ENCODE peak calls at places on chromosomes 1 and 21, in eight cellular contexts. V, F, Q, M, I, L, Z and E are unnamed samples.

GRCh38 chr21:41364308-41364707 is 2.5 kb downstream of the MX2 start:
- DNase-seq in V (no peak), Z (no peak), Q (no peak), M (no peak), L (no peak), F (no peak), I (no peak), E (no peak)

GRCh38 chr1:202915146-202915545 is 11.9 kb downstream of the KLHL12 start:
- DNase-seq in M (no peak), Q (no peak), V (no peak), L (no peak), I (no peak), F (no peak), Z (no peak), E (no peak)

GRCh38 chr1:40316595-40317393 is at the start of gene COL9A2:
- DNase-seq in Z (peak; percentile 36), I (peak; percentile 55), L (no peak), F (no peak), V (peak; percentile 45), Q (no peak), M (peak; percentile 46), E (peak; percentile 75)

GRCh38 chr21:29642551-29643245 is 297.1 kb downstream of the GRIK1 start:
- DNase-seq in F (no peak), M (no peak), Z (no peak), L (no peak), I (no peak), Q (no peak), V (no peak), E (no peak)

GRCh38 chr1:85743814-85744213 is 35.6 kb upstream of the ZNHIT6 start:
- DNase-seq in L (no peak), I (no peak), V (no peak), F (no peak), Z (no peak), Q (no peak), M (no peak), E (no peak)

GRCh38 chr1:36008546-36009197 is 75.2 kb upstream of the TEKT2 start:
- DNase-seq in I (no peak), Q (peak; percentile 93), Z (no peak), V (no peak), L (no peak), M (no peak), F (no peak), E (no peak)

GRCh38 chr1:225655509-225656258 is 2.8 kb upstream of the ENAH start:
- DNase-seq in V (peak; percentile 68), M (peak; percentile 26), Z (no peak), F (peak; percentile 74), I (no peak), L (peak; percentile 47), Q (peak; percentile 96), E (no peak)

GRCh38 chr1:157091668-157092273 is 7.8 kb downstream of the ETV3L start:
- DNase-seq in L (no peak), M (no peak), F (no peak), Q (no peak), I (no peak), Z (no peak), V (no peak), E (no peak)

GRCh38 chr1:21295059-21295401 is 4.8 kb upstream of the ECE1 start:
- DNase-seq in V (no peak), F (no peak), M (no peak), L (no peak), I (no peak), Q (peak; percentile 75), Z (no peak), E (no peak)

GRCh38 chr1:174413632-174414031 is 34.1 kb upstream of the GPR52 start:
- DNase-seq in M (no peak), I (no peak), F (peak; percentile 96), L (no peak), V (no peak), Q (peak; percentile 45), Z (peak; percentile 4), E (no peak)

GRCh38 chr1:225834417-225835329 is 24.7 kb downstream of the EPHX1 start:
- DNase-seq in Q (peak; percentile 8), F (no peak), Z (no peak), I (no peak), M (peak; percentile 44), L (peak; percentile 75), V (peak; percentile 74), E (no peak)

GRCh38 chr21:35911412-35912191 is 148.7 kb downstream of the SETD4 start:
- DNase-seq in V (no peak), M (no peak), L (no peak), F (no peak), Z (no peak), Q (no peak), I (no peak), E (no peak)

GRCh38 chr1:218341325-218341724 is 3.8 kb upstream of the TGFB2 start:
- DNase-seq in L (no peak), I (no peak), Q (no peak), Z (no peak), F (no peak), V (no peak), M (no peak), E (no peak)

GRCh38 chr1:41394918-41395598 is 33.8 kb downstream of the FOXO6 start:
- DNase-seq in I (no peak), L (no peak), M (no peak), V (no peak), Q (no peak), Z (no peak), F (no peak), E (no peak)

GRCh38 chr1:199759268-199759724 is 268.2 kb upstream of the NR5A2 start:
- DNase-seq in V (no peak), Z (no peak), L (no peak), Q (peak; percentile 85), F (no peak), M (no peak), I (no peak), E (no peak)

GRCh38 chr1:7475691-7476090 is 295.4 kb upstream of the VAMP3 start:
- DNase-seq in Z (no peak), L (no peak), I (no peak), M (no peak), Q (no peak), F (no peak), V (no peak), E (no peak)

GRCh38 chr1:117685936-117686806 is 80.3 kb downstream of the TENT5C start:
- DNase-seq in M (no peak), Q (no peak), Z (no peak), V (no peak), F (no peak), L (peak; percentile 41), I (no peak), E (no peak)

GRCh38 chr1:184759651-184760050 is 5.0 kb upstream of the EDEM3 start:
- DNase-seq in Q (no peak), V (no peak), Z (no peak), M (no peak), L (no peak), F (peak; percentile 52), I (no peak), E (no peak)

GRCh38 chr1:173202430-173203145 is 4.5 kb downstream of the TNFSF4 start:
- DNase-seq in Z (peak; percentile 29), V (no peak), F (peak; percentile 75), M (no peak), L (no peak), I (no peak), Q (peak; percentile 59), E (no peak)

GRCh38 chr21:42670884-42671283 is 17.5 kb downstream of the PDE9A start:
- DNase-seq in Q (no peak), M (no peak), Z (no peak), F (no peak), I (no peak), L (no peak), V (no peak), E (no peak)

GRCh38 chr1:98327151-98327918 is 334.2 kb upstream of the SNX7 start:
- DNase-seq in Q (no peak), Z (no peak), M (no peak), F (no peak), L (no peak), V (no peak), I (no peak), E (no peak)

GRCh38 chr1:223512016-223512415 is 118.8 kb downstream of the CCDC185 start:
- DNase-seq in L (no peak), Q (no peak), M (no peak), I (no peak), F (no peak), Z (no peak), V (no peak), E (no peak)

GRCh38 chr1:70360321-70360720 is 5.8 kb upstream of the ANKRD13C start:
- DNase-seq in L (no peak), V (no peak), Q (no peak), Z (no peak), M (no peak), F (peak; percentile 13), I (no peak), E (no peak)

GRCh38 chr1:18934205-18935000 is 22.1 kb downstream of the IFFO2 start:
- DNase-seq in L (no peak), V (no peak), I (no peak), M (no peak), Q (no peak), Z (no peak), F (no peak), E (no peak)

GRCh38 chr1:41333146-41333784 is 28.0 kb upstream of the FOXO6 start:
- DNase-seq in F (peak; percentile 78), V (no peak), Z (no peak), L (peak; percentile 0), M (no peak), Q (peak; percentile 85), I (no peak), E (no peak)

GRCh38 chr1:66312316-66312715 is 221.6 kb upstream of the SGIP1 start:
- DNase-seq in Q (no peak), Z (no peak), I (no peak), L (no peak), V (no peak), F (no peak), M (no peak), E (no peak)